ENCODE peak calls at places on chromosomes 11 and 22, in five cellular contexts. T is AG04449; C is hypothalamus; W is naive thymus-derived CD8-positive, alpha-beta T cell; O is activated T-cell treated with anti-CD3 and anti-CD28 coated beads, Interleukin-2, amount 50 U/mL, for 72 hours. E is an unnamed sample.

GRCh38 chr11:43954241-43954640 is 11.8 kb downstream of the C11orf96 start:
- DNase-seq in C (no peak), W (no peak), T (no peak), O (no peak), E (no peak)

GRCh38 chr11:65066315-65066714 is 8.0 kb upstream of the NAALADL1 start:
- DNase-seq in W (no peak), T (no peak), O (no peak), C (no peak), E (no peak)

GRCh38 chr11:55707029-55707428 is 45.0 kb downstream of the OR4C6 start:
- DNase-seq in O (peak), T (peak), C (no peak), W (no peak), E (no peak)

GRCh38 chr11:3119141-3119821 is 45.8 kb downstream of the OSBPL5 start:
- DNase-seq in C (no peak), W (no peak), O (no peak), T (no peak), E (no peak)

GRCh38 chr11:126421243-126421642 is 65.8 kb downstream of the ST3GAL4 start:
- DNase-seq in O (no peak), C (no peak), T (no peak), W (no peak), E (no peak)

GRCh38 chr11:11608783-11609232 is 13.0 kb downstream of the GALNT18 start:
- DNase-seq in W (no peak), O (no peak), T (no peak), C (no peak), E (no peak)

GRCh38 chr22:36355362-36355761 is 32.4 kb downstream of the MYH9 start:
- DNase-seq in O (no peak), T (no peak), W (no peak), C (no peak), E (no peak)

GRCh38 chr22:20957691-20958440 is 9.2 kb upstream of the AIFM3 start:
- DNase-seq in C (no peak), O (no peak), W (no peak), T (no peak), E (no peak)

GRCh38 chr11:95849087-95849825 is 59.0 kb downstream of the CEP57 start:
- DNase-seq in T (no peak), O (peak), C (no peak), W (no peak), E (peak)

GRCh38 chr22:24436553-24436952 is 9.2 kb downstream of the ADORA2A start:
- DNase-seq in C (no peak), O (no peak), T (no peak), W (no peak), E (no peak)

GRCh38 chr11:27820249-27820648 is 120.0 kb upstream of the BDNF start:
- DNase-seq in W (no peak), C (no peak), O (no peak), T (peak), E (no peak)

GRCh38 chr11:47175746-47176327 is 842 bp downstream of the ARFGAP2 start:
- DNase-seq in W (no peak), O (no peak), T (no peak), C (no peak), E (no peak)

GRCh38 chr11:30487200-30487898 is 98.8 kb downstream of the MPPED2 start:
- DNase-seq in C (no peak), W (no peak), T (no peak), O (no peak), E (no peak)

GRCh38 chr11:35418847-35419712 is at the start of gene SLC1A2:
- DNase-seq in T (no peak), O (peak), W (no peak), C (no peak), E (peak)

E was measured in activated CD8-positive, alpha-beta T cell treated with anti-CD3 and anti-CD28 coated beads for 36 hours.